ENCODE peak calls at places on chromosomes 11 and 22, in six cellular contexts. I, W, H, R, B and N are unnamed samples. For H3K36me3 and H3K4me1, the result is how much of the 10 kb centered on the place peaks cover.

GRCh38 chr11:115276182-115276581 is 228.0 kb downstream of the CADM1 start:
- DNase-seq in H (no peak), W (no peak), R (no peak), I (no peak), B (no peak), N (no peak)

GRCh38 chr22:49487950-49488349 is 339.7 kb downstream of the BRD1 start:
- DNase-seq in H (no peak), I (peak), W (peak), B (no peak), R (no peak), N (no peak)

GRCh38 chr22:43002198-43002577 is 12.8 kb downstream of the PACSIN2 start:
- DNase-seq in R (no peak), H (no peak), B (no peak), W (no peak), I (peak), N (no peak)

GRCh38 chr11:15615412-15616096 is 500.8 kb downstream of the INSC start:
- DNase-seq in I (no peak), H (no peak), B (no peak), W (no peak), R (no peak), N (no peak)

GRCh38 chr11:7858001-7858400 is 61.3 kb upstream of the OR5P2 start:
- DNase-seq in W (no peak), B (no peak), R (no peak), H (no peak), I (no peak), N (no peak)

GRCh38 chr11:105489431-105489830 is 120.4 kb upstream of the GRIA4 start:
- DNase-seq in I (no peak), W (no peak), R (no peak), B (no peak), H (no peak), N (no peak)

GRCh38 chr11:128505449-128506058 is 81.8 kb downstream of the ETS1 start:
- DNase-seq in I (no peak), B (no peak), R (no peak), H (no peak), W (no peak), N (no peak)

GRCh38 chr11:107731911-107732310 is 20.1 kb upstream of the SLN start:
- DNase-seq in I (no peak), H (no peak), B (no peak), W (no peak), R (no peak), N (no peak)

GRCh38 chr11:125272092-125272491 is 107.5 kb downstream of the PKNOX2 start:
- DNase-seq in H (no peak), W (no peak), R (no peak), I (no peak), B (no peak), N (no peak)

GRCh38 chr22:29820941-29821789 is 16.9 kb downstream of the ASCC2 start:
- DNase-seq in R (no peak), I (no peak), W (peak), B (peak), H (peak), N (no peak)

GRCh38 chr22:43110927-43111623 is 525 bp downstream of the BIK start:
- DNase-seq in B (no peak), R (peak), H (no peak), I (peak), W (no peak), N (peak)

GRCh38 chr11:35295751-35296150 is 123.6 kb downstream of the SLC1A2 start:
- DNase-seq in W (no peak), R (no peak), H (no peak), I (no peak), B (no peak), N (no peak)

GRCh38 chr11:11770921-11771484 is 70.8 kb upstream of the USP47 start:
- DNase-seq in W (no peak), I (no peak), H (no peak), R (no peak), B (no peak), N (no peak)

GRCh38 chr22:28268176-28268575 is 349.1 kb upstream of the PITPNB start:
- DNase-seq in I (no peak), B (no peak), H (no peak), R (no peak), W (no peak), N (no peak)

GRCh38 chr11:108733479-108734116 is 68.7 kb downstream of the DDX10 start:
- DNase-seq in H (no peak), B (no peak), W (no peak), I (no peak), R (no peak), N (no peak)

GRCh38 chr11:129416080-129416820 is 40.6 kb downstream of the BARX2 start:
- DNase-seq in B (no peak), W (no peak), I (no peak), R (no peak), H (no peak), N (no peak)

GRCh38 chr11:120954381-120954780 is 69.5 kb upstream of the TBCEL start:
- DNase-seq in H (no peak), I (no peak), R (no peak), B (no peak), W (no peak), N (no peak)
- H3K36me3 ChIP-seq in H (under half), I (under half), R (under half), B (under half), W (under half), N (under half)

GRCh38 chr11:17637901-17638300 is 81.5 kb upstream of the MYOD1 start:
- DNase-seq in R (no peak), W (no peak), I (peak), B (no peak), H (no peak), N (no peak)
- H3K27ac ChIP-seq in R (no peak), W (no peak), I (no peak), B (no peak), H (no peak), N (no peak)

GRCh38 chr22:41922940-41923594 is 3.5 kb downstream of the TNFRSF13C start:
- DNase-seq in R (no peak), H (no peak), W (no peak), I (no peak), B (no peak), N (no peak)

GRCh38 chr22:41920271-41920976 is 5.5 kb upstream of the SHISA8 start:
- DNase-seq in I (no peak), W (no peak), B (no peak), H (no peak), R (peak), N (no peak)

GRCh38 chr22:41925783-41926460 is 684 bp downstream of the TNFRSF13C start:
- DNase-seq in W (no peak), B (no peak), I (peak), R (peak), H (peak), N (peak)

GRCh38 chr22:41922336-41922735 is 4.3 kb downstream of the TNFRSF13C start:
- DNase-seq in R (peak), B (no peak), H (no peak), I (no peak), W (no peak), N (no peak)

DNA sequence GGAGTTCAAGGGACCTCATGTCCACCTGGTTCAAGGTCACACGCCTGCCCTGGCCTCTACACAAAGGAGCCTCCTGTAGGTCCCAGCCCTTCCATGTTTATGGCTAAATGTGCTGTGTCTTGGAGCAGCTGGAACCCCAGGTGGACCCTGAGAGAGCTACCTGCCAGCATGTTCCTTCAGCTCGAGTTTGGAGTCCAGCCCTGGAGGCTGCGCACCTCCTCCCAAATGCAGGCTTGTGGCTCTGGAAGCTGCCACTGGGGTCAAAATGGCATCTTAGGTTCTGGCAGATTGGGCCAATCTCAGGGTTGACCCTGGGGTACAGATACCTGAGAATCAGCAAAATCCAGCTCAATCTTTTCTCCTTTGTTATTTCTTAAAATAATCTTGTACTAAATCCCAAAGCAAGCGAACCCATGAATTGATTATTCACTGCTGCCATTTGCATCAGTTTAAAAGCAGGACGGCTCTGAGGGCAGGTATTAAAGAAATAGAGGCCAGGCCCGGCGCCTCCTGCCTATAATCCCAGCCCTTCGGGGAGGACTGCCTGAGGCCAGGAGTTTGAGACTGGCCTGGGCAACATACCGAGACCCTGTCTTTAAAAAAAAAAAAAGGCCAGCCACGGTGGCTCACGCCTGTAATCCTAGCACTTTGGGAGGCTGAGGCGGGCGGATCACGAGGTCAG is 2.9 kb downstream of the TNFRSF13C start:
- DNase-seq in H (no peak), I (no peak), B (no peak), R (no peak), W (no peak), N (no peak)
- H3K4me1 ChIP-seq in H (under half), I (under half), B (under half), R (half or more), W (under half), N (under half)

GRCh38 chr11:3206922-3207204 is 11.8 kb downstream of the MRGPRG start:
- DNase-seq in R (no peak), B (no peak), W (no peak), H (no peak), I (no peak), N (no peak)

GRCh38 chr11:3205261-3206127 is 13.1 kb downstream of the MRGPRG start:
- DNase-seq in R (peak), W (no peak), H (peak), B (no peak), I (no peak), N (no peak)

GRCh38 chr11:3206128-3206921 is 12.3 kb downstream of the MRGPRG start:
- DNase-seq in H (peak), B (no peak), R (peak), I (no peak), W (no peak), N (no peak)

GRCh38 chr11:3207530-3208189 is 11.0 kb downstream of the MRGPRG start:
- DNase-seq in W (no peak), R (peak), I (no peak), H (peak), B (no peak), N (no peak)

GRCh38 chr11:3208272-3208671 is 10.3 kb downstream of the MRGPRG start:
- DNase-seq in B (no peak), H (no peak), W (no peak), R (peak), I (no peak), N (no peak)
- H3K36me3 ChIP-seq in B (under half), H (under half), W (under half), R (under half), I (under half), N (under half)

GRCh38 chr11:46275964-46276641 is 1.4 kb upstream of the CREB3L1 start:
- DNase-seq in B (no peak), W (no peak), H (no peak), R (no peak), I (no peak), N (no peak)

GRCh38 chr11:46278387-46279173 is 1.1 kb downstream of the CREB3L1 start:
- DNase-seq in B (no peak), H (no peak), R (no peak), W (no peak), I (peak), N (no peak)

GRCh38 chr11:46277623-46278386 is at the start of gene CREB3L1:
- DNase-seq in B (no peak), H (peak), R (no peak), I (peak), W (no peak), N (no peak)

GRCh38 chr11:46279393-46280099 is 2.1 kb downstream of the CREB3L1 start:
- DNase-seq in B (no peak), R (no peak), I (no peak), H (peak), W (no peak), N (no peak)

GRCh38 chr11:46277313-46277622 is 194 bp upstream of the CREB3L1 start:
- DNase-seq in I (no peak), B (no peak), H (no peak), W (no peak), R (no peak), N (no peak)
- H3K27ac ChIP-seq in I (no peak), B (peak), H (no peak), W (no peak), R (no peak), N (no peak)

GRCh38 chr11:68342459-68343158 is 30.2 kb downstream of the LRP5 start:
- DNase-seq in I (peak), W (peak), H (no peak), B (no peak), R (no peak), N (no peak)

GRCh38 chr11:68340784-68341556 is 28.6 kb downstream of the LRP5 start:
- DNase-seq in B (no peak), R (no peak), I (no peak), W (no peak), H (no peak), N (no peak)

GRCh38 chr11:68341557-68342458 is 29.4 kb downstream of the LRP5 start:
- DNase-seq in B (no peak), W (no peak), I (no peak), H (no peak), R (no peak), N (no peak)

GRCh38 chr11:68345776-68346728 is 33.7 kb downstream of the LRP5 start:
- DNase-seq in B (no peak), I (no peak), W (no peak), H (peak), R (no peak), N (no peak)

DNA sequence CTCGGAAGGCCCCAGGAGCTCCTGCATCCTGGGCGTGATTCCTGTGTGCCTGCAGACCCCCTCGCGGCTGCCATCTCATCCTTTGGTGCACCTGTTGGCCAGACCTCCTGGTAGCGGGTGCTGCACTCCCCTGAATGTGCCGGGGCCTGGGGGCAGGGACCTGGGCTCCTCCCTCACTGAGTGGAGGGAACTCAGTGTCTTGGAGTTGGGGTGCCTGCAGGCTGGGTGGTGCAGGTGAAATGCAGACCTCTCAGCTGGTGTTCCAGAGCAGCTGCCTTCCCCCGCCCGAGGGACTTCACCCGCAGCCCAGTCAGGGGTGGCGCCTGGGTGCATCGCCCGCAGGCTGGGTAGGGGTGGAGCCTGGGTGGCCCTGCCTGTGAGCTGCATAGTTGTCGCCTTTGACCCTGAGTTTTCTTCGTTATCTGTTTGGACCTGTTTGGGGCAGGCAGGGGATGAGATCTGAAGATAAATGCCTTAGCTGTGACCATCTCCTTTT is 31.4 kb downstream of the LRP5 start:
- DNase-seq in R (no peak), H (no peak), I (no peak), B (no peak), W (no peak), N (no peak)
- H3K4me1 ChIP-seq in R (under half), H (under half), I (under half), B (under half), W (under half), N (under half)

GRCh38 chr22:37849089-37849751 is at the start of gene EIF3L:
- DNase-seq in R (peak), H (peak), W (peak), B (peak), I (peak), N (peak)

GRCh38 chr22:37855462-37855861 is 6.2 kb downstream of the EIF3L start:
- DNase-seq in I (no peak), R (no peak), B (no peak), H (no peak), W (no peak), N (no peak)

GRCh38 chr22:37850801-37851200 is 1.6 kb downstream of the EIF3L start:
- DNase-seq in H (no peak), W (no peak), R (no peak), B (no peak), I (no peak), N (no peak)

GRCh38 chr22:37852418-37852817 is 3.2 kb downstream of the EIF3L start:
- DNase-seq in W (no peak), B (no peak), R (no peak), H (no peak), I (no peak), N (no peak)

DNA sequence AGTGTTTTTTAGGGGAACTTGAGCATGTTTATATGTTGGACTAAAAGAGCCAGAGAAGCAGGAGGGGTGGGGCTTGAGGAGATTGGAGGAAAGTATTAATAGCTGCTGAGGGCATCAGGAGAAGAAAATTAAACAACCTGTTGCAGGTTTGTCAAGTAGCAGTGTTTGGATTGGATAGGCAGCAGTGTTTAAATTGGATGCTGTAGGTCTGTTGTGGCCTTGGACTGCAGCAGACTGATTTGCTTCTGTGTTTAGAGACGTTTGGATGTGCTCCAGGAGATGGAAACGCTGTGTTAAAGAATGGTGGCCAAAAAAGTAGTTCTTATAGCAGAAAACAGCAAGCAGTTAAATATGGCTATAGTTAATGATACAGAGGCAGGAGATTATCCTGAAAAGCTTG is 5.7 kb downstream of the EIF3L start:
- DNase-seq in W (no peak), R (no peak), I (no peak), H (no peak), B (no peak), N (no peak)
- H3K36me3 ChIP-seq in W (half or more), R (half or more), I (half or more), H (under half), B (half or more), N (under half)